ENCODE peak calls at places on chromosomes 11 and 22, in five cellular contexts. Z is COR-L47, E is Calu3, R is fibroblast of lung, W is left colon. Q is an unnamed sample.

GRCh38 chr11:72578541-72578940 is 95.7 kb downstream of the PDE2A start:
- DNase-seq in Z (no peak), E (no peak), R (no peak), W (no peak), Q (no peak)

GRCh38 chr11:2402106-2402505 is 1.6 kb downstream of the TSSC4 start:
- DNase-seq in Z (no peak), E (no peak), R (no peak), W (no peak), Q (no peak)

GRCh38 chr11:107591098-107591445 is at the start of gene ELMOD1:
- DNase-seq in Z (peak; percentile 30), E (peak; percentile 45), R (peak; percentile 47), W (peak; percentile 35), Q (peak; percentile 26)

GRCh38 chr11:17469998-17470397 is 6.6 kb downstream of the ABCC8 start:
- DNase-seq in Z (no peak), E (no peak), R (no peak), W (no peak), Q (no peak)

GRCh38 chr22:32799516-32799915 is 2.0 kb upstream of the TIMP3 start:
- DNase-seq in Z (no peak), E (no peak), R (no peak), W (no peak), Q (no peak)

GRCh38 chr11:118045191-118045590 is 31.7 kb upstream of the TMPRSS4 start:
- DNase-seq in Z (peak; percentile 22), E (no peak), R (no peak), W (no peak), Q (no peak)

GRCh38 chr11:87353904-87354303 is 316.2 kb downstream of the TMEM135 start:
- DNase-seq in Z (no peak), E (no peak), R (no peak), W (no peak), Q (no peak)

GRCh38 chr22:36149464-36149863 is 11.1 kb downstream of the APOL3 start:
- DNase-seq in Z (no peak), E (no peak), R (no peak), W (no peak), Q (no peak)

GRCh38 chr11:119157088-119157487 is 8.2 kb downstream of the ABCG4 start:
- DNase-seq in Z (no peak), E (peak; percentile 9), R (no peak), W (no peak), Q (no peak)

GRCh38 chr11:116882386-116882785 is 45.0 kb upstream of the APOA1 start:
- DNase-seq in Z (no peak), E (no peak), R (peak; percentile 89), W (no peak), Q (no peak)